ENCODE peak calls at places on chromosomes 7 and 10, in eight cellular contexts. Y is tibial artery, F is cardiac muscle cell, M is neural progenitor cell, E is adipocyte, X is ovary, D is GM23338, J is fibroblast of lung. O is an unnamed sample.

GRCh38 chr10:129033790-129034272 is 433.2 kb upstream of the MGMT start:
- DNase-seq in Y (no peak), F (no peak), M (peak; percentile 89), E (no peak), X (no peak), D (no peak), J (no peak), O (no peak)

GRCh38 chr7:96093435-96093834 is 228.5 kb downstream of the SLC25A13 start:
- DNase-seq in Y (no peak), F (peak; percentile 43), M (no peak), E (peak; percentile 83), X (no peak), D (no peak), J (peak; percentile 73), O (peak; percentile 87)

GRCh38 chr7:22726849-22727792 is at the start of gene IL6:
- DNase-seq in Y (peak; percentile 89), F (peak; percentile 96), M (peak; percentile 48), E (peak; percentile 96), X (peak; percentile 88), D (peak; percentile 61), J (peak; percentile 98), O (peak; percentile 84)

GRCh38 chr7:150895809-150896208 is 43.5 kb downstream of the AOC1 start:
- DNase-seq in Y (no peak), F (no peak), M (no peak), E (no peak), X (no peak), D (no peak), J (no peak), O (no peak)

GRCh38 chr10:25944771-25945170 is 10.7 kb downstream of the MYO3A start:
- DNase-seq in Y (no peak), F (no peak), M (no peak), E (no peak), X (no peak), D (no peak), J (no peak), O (no peak)

GRCh38 chr7:50502001-50502684 is 52.0 kb upstream of the FIGNL1 start:
- DNase-seq in Y (peak; percentile 92), F (peak; percentile 97), M (no peak), E (peak; percentile 96), X (peak; percentile 77), D (no peak), J (peak; percentile 100), O (peak; percentile 77)

GRCh38 chr10:30151581-30152389 is 92.4 kb upstream of the JCAD start:
- DNase-seq in Y (peak; percentile 84), F (peak; percentile 90), M (no peak), E (peak; percentile 79), X (no peak), D (peak; percentile 7), J (peak; percentile 93), O (peak; percentile 70)

GRCh38 chr7:28533731-28534531 is 121.6 kb downstream of the CREB5 start:
- DNase-seq in Y (no peak), F (peak; percentile 57), M (no peak), E (peak; percentile 66), X (peak; percentile 49), D (no peak), J (peak; percentile 74), O (peak; percentile 68)

GRCh38 chr10:29473087-29473356 is 161.7 kb downstream of the SVIL start:
- DNase-seq in Y (no peak), F (no peak), M (no peak), E (no peak), X (no peak), D (no peak), J (no peak), O (no peak)

GRCh38 chr7:46569117-46569433 is 648.0 kb upstream of the IGFBP3 start:
- DNase-seq in Y (no peak), F (no peak), M (peak; percentile 6), E (peak; percentile 53), X (no peak), D (no peak), J (no peak), O (peak; percentile 80)

DNA sequence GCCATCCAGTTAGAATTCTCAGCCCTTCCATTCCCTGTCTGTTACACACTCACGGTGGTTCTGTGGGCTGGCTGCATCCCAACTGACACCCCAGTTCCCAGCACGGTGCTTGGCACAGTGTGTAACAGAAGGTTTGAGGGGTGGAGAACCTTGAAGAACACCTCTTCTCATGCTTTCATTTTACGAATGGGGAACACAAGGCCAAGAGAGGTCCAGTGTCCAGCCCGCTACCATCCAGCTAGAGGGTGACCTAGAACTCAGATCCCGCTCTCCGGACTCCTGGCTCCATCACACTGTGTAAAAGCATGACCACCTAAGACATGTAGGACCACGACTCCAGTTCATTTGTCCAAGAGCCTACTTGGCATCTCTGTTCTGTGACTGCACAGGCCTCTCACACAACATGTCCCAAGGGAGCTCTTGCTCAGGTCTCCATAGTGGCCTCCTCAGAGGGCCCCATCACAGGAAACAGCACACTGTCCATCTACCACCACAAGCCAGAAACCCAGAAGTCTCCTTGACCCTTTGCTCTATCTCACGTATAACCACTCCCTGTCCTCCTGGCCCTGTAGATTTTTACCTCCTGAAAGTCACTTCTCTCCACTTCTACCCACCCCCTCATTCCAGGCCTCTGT is 2.8 kb upstream of the CDH23 start:
- DNase-seq in Y (no peak), F (no peak), M (no peak), E (no peak), X (no peak), D (no peak), J (no peak), O (no peak)
- H3K27me3 ChIP-seq in Y (peaks cover 37% of the 10 kb centered on the region), F (peaks cover 55% of the 10 kb centered on the region), M (peaks cover 59% of the 10 kb centered on the region), E (peaks cover 86% of the 10 kb centered on the region), X (no peaks in the 10 kb centered on the region), D (peaks cover 33% of the 10 kb centered on the region), J (peaks cover 46% of the 10 kb centered on the region), O (peaks cover 37% of the 10 kb centered on the region)

GRCh38 chr7:495326-495725 is 24.3 kb downstream of the PDGFA start:
- DNase-seq in Y (peak; percentile 56), F (no peak), M (no peak), E (no peak), X (no peak), D (no peak), J (no peak), O (no peak)
- H3K4me3 ChIP-seq in Y (no peak overlapping the region), F (no peak overlapping the region), M (no peak overlapping the region), E (no peak overlapping the region), X (no peak overlapping the region), D (no peak overlapping the region), J (no peak overlapping the region), O (no peak overlapping the region)

DNA sequence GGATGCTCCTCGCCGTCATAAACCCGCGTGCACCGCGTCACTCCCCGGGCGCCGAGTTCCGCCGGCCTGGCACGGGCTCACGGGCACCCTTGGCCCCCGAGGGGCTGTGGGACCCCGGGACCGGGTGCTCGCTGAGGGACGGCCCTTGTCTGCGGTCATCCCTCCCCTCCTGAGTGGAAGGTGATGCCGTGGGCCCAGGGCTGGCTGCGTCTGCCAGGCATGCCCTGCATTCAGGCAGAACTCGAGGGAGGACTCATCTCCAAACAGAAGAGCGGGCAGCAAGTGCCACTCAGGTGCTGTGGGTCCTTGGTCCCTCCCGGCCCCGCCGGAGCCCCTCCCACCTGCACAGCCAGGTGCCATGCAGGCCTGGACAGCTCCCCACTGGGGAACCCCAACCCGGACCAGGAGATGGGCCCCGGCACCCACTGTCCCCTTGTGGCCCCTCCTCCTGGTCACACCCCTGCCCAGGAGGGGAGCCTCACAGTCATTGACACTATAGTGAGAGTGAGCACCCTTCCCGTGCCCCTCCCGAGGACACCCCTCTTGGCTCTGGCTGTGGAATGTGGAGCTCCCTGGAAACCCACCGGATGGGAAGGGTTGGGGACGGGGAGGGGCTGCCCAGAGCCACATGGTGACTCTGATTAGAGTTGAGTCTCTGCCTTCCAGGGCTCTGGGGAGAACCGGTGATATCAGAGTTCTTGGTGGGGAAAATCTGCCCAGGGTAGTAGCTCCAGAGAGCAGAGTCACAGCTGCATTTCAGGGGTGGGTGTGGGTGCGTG is 61.5 kb downstream of the UNCX start:
- DNase-seq in Y (no peak), F (no peak), M (no peak), E (no peak), X (no peak), D (no peak), J (no peak), O (no peak)
- H3K27me3 ChIP-seq in Y (peaks cover 81% of the 10 kb centered on the region), F (no peaks in the 10 kb centered on the region), M (peaks cover 52% of the 10 kb centered on the region), E (peaks cover 38% of the 10 kb centered on the region), X (no peaks in the 10 kb centered on the region), D (no peaks in the 10 kb centered on the region), J (peaks cover 34% of the 10 kb centered on the region), O (no peaks in the 10 kb centered on the region)

GRCh38 chr10:62278461-62278910 is 9.8 kb upstream of the RTKN2 start:
- DNase-seq in Y (no peak), F (peak; percentile 22), M (no peak), E (peak; percentile 54), X (no peak), D (no peak), J (no peak), O (no peak)
- H3K4me3 ChIP-seq in Y (no peak overlapping the region), F (no peak overlapping the region), M (no peak overlapping the region), E (no peak overlapping the region), X (no peak overlapping the region), D (no peak overlapping the region), J (no peak overlapping the region), O (no peak overlapping the region)

GRCh38 chr7:123748734-123749536 is at the start of gene WASL:
- DNase-seq in Y (peak; percentile 96), F (peak; percentile 95), M (peak; percentile 96), E (peak; percentile 96), X (peak; percentile 96), D (peak; percentile 94), J (peak; percentile 88), O (peak; percentile 67)
- H3K27me3 ChIP-seq in Y (no peaks in the 10 kb centered on the region), F (no peaks in the 10 kb centered on the region), M (no peaks in the 10 kb centered on the region), E (no peaks in the 10 kb centered on the region), X (no peaks in the 10 kb centered on the region), D (no peaks in the 10 kb centered on the region), J (no peaks in the 10 kb centered on the region), O (no peaks in the 10 kb centered on the region)

DNA sequence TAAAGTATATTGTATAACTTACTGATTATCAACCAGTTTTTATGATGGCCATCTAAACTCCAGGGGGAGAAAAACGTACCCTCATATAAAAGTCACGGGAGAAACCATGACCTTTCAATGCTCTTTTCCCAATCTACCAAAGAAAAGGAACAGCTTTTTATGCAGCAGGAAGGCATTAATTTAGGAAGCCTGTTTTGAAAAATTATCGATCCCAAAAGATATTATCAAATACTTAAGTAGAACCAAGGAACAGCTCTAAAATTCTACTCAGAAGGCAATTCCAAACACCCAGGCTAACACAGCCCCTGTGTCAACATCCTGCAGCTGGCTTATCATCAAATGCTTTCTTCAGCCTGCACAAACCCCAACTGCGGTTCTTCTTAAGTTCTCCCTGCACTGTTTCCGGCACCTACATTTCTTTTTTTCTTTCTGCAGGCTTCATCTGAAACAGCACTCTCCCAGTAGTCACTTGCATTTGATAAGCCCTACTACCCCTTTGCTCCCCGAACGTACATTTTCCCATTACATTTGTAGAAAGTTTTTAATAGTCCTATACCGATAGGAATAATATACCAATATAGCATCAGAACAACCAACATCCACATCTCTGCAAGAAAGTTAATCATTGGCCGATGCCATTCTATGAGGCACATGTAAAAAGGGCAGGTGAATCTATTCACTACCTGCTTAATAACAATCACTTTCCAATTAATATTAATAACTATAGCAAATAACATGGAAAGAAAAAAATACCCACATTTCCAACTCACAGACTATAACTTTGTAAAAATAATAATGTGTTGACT is 47.9 kb downstream of the PIP4K2A start:
- DNase-seq in Y (no peak), F (peak; percentile 73), M (no peak), E (no peak), X (no peak), D (no peak), J (peak; percentile 57), O (peak; percentile 17)
- H3K4me3 ChIP-seq in Y (no peak overlapping the region), F (no peak overlapping the region), M (no peak overlapping the region), E (no peak overlapping the region), X (no peak overlapping the region), D (no peak overlapping the region), J (no peak overlapping the region), O (no peak overlapping the region)

O was measured in bronchial epithelial cell.